ENCODE peak calls at places on chromosomes 4 and X, in nine cellular contexts. H, Q, N, S, D, R, G, J and Z are unnamed samples.

GRCh38 chr4:55757356-55758024 is 62.1 kb upstream of the EXOC1L start:
- DNase-seq in S (no peak), Q (no peak), N (no peak), H (no peak), G (no peak), J (no peak), D (no peak), R (no peak), Z (no peak)

GRCh38 chr4:115090483-115091075 is 22.8 kb downstream of the NDST4 start:
- DNase-seq in R (peak), G (no peak), Q (no peak), J (peak), H (no peak), D (no peak), N (peak), S (no peak), Z (peak)

GRCh38 chr4:157459789-157460188 is 239.3 kb downstream of the GRIA2 start:
- DNase-seq in N (no peak), S (no peak), G (no peak), H (no peak), Q (no peak), J (no peak), R (no peak), D (no peak), Z (no peak)

GRCh38 chrX:46819136-46819535 is 17.7 kb upstream of the RP2 start:
- DNase-seq in H (no peak), D (no peak), J (no peak), N (no peak), G (no peak), S (no peak), Q (no peak), R (no peak), Z (no peak)

GRCh38 chr4:189143255-189143654 is 797.4 kb upstream of the FRG1 start:
- DNase-seq in N (no peak), R (no peak), H (no peak), D (no peak), J (no peak), S (no peak), Q (no peak), G (no peak), Z (peak)

GRCh38 chrX:45011597-45011996 is 138.6 kb downstream of the KDM6A start:
- DNase-seq in S (no peak), R (no peak), N (no peak), D (no peak), J (no peak), Q (no peak), G (no peak), H (no peak), Z (no peak)

GRCh38 chr4:69576251-69576877 is 63.1 kb downstream of the UGT2A2 start:
- DNase-seq in H (no peak), G (no peak), S (no peak), J (no peak), D (no peak), Q (no peak), N (no peak), R (no peak), Z (no peak)

GRCh38 chrX:119624951-119625668 is 18.9 kb upstream of the NKRF start:
- DNase-seq in J (no peak), G (no peak), Q (no peak), R (no peak), H (no peak), D (no peak), S (no peak), N (no peak), Z (no peak)

GRCh38 chrX:71917621-71918341 is 7.1 kb downstream of the NHSL2 start:
- DNase-seq in S (peak), G (no peak), Q (no peak), H (no peak), D (no peak), R (no peak), J (no peak), N (no peak), Z (peak)

GRCh38 chrX:115898382-115899001 is 272.1 kb upstream of the AGTR2 start:
- DNase-seq in H (peak), Q (no peak), N (no peak), D (no peak), J (peak), G (no peak), S (no peak), R (peak), Z (peak)

GRCh38 chr4:94605241-94605640 is 152.5 kb upstream of the BMPR1B start:
- DNase-seq in D (no peak), J (no peak), N (no peak), H (no peak), R (no peak), Q (no peak), S (no peak), G (no peak), Z (no peak)

GRCh38 chrX:65971151-65971550 is 68.7 kb downstream of the VSIG4 start:
- DNase-seq in D (no peak), Q (no peak), G (no peak), J (no peak), H (no peak), S (no peak), R (no peak), N (no peak), Z (no peak)

GRCh38 chr4:134470544-134470943 is 269.0 kb upstream of the PABPC4L start:
- DNase-seq in Q (no peak), D (no peak), J (peak), N (peak), S (no peak), H (no peak), G (no peak), R (peak), Z (no peak)

GRCh38 chr4:182318256-182318655 is 75.1 kb downstream of the TENM3 start:
- DNase-seq in R (no peak), J (no peak), S (no peak), D (no peak), Q (no peak), H (no peak), G (no peak), N (peak), Z (peak)

GRCh38 chr4:102781570-102781969 is 20.8 kb upstream of the MANBA start:
- DNase-seq in D (no peak), G (no peak), Q (no peak), R (no peak), J (no peak), S (no peak), N (no peak), H (no peak), Z (no peak)

GRCh38 chr4:182932651-182933050 is 15.5 kb upstream of the DCTD start:
- DNase-seq in H (no peak), Q (no peak), N (peak), G (no peak), D (no peak), J (no peak), S (no peak), R (no peak), Z (peak)

GRCh38 chr4:25756503-25756902 is 100.9 kb downstream of the SLC34A2 start:
- DNase-seq in G (no peak), N (no peak), R (peak), J (no peak), H (no peak), S (no peak), D (no peak), Q (no peak), Z (peak)